ENCODE peak calls at places on chromosomes 7 and 10, in four cellular contexts. X, D, T and S are unnamed samples.
A peak's percentile ranks its signal among the peaks of the same experiment; 100 is the strongest.

GRCh38 chr10:123348721-123349120 is 194.5 kb downstream of the BUB3 start:
- DNase-seq in T (no peak), D (no peak), X (no peak), S (no peak)

GRCh38 chr10:14322531-14322930 is 8.2 kb downstream of the FRMD4A start:
- DNase-seq in D (no peak), X (no peak), T (no peak), S (no peak)

GRCh38 chr10:108454224-108454623 is 1289.7 kb upstream of the SORCS1 start:
- DNase-seq in X (no peak), T (no peak), D (no peak), S (no peak)

GRCh38 chr7:143205560-143206293 is 16.1 kb upstream of the TAS2R40 start:
- DNase-seq in T (peak; percentile 10), X (no peak), D (peak; percentile 55), S (peak; percentile 21)

GRCh38 chr10:18616337-18616736 is 35.0 kb downstream of the NSUN6 start:
- DNase-seq in X (no peak), T (no peak), D (no peak), S (no peak)

GRCh38 chr10:30783939-30784500 is 154.5 kb upstream of the LYZL2 start:
- DNase-seq in T (peak; percentile 55), D (peak; percentile 60), X (peak; percentile 93), S (peak; percentile 90)

GRCh38 chr7:139623518-139623917 is 100.0 kb downstream of the CLEC2L start:
- DNase-seq in T (no peak), X (no peak), D (no peak), S (no peak)

GRCh38 chr7:151038951-151039849 is 9.1 kb upstream of the ASIC3 start:
- DNase-seq in T (peak; percentile 72), D (peak; percentile 98), X (peak; percentile 89), S (no peak)

GRCh38 chr7:128004623-128005022 is 26.6 kb downstream of the LRRC4 start:
- DNase-seq in D (no peak), X (no peak), T (no peak), S (no peak)

GRCh38 chr7:2982831-2983230 is 60.8 kb downstream of the CARD11 start:
- DNase-seq in D (no peak), X (no peak), T (peak; percentile 18), S (no peak)